ENCODE peak calls at places on chromosomes 3 and 15, in seven cellular contexts. I is lower lobe of right lung; S is germinal center; O is heart left ventricle; G is central memory CD4-positive, alpha-beta T cell; H is DMS79 treated with DMSO at 0.1 percent for 48 hours; T is GM12891. E is an unnamed sample.

GRCh38 chr15:40412095-40412759 is 6.6 kb downstream of the IVD start:
- DNase-seq in I (no peak), S (no peak), O (no peak), G (no peak), H (no peak), T (no peak), E (no peak)

GRCh38 chr15:49235446-49236207 is 65.6 kb downstream of the GALK2 start:
- DNase-seq in I (no peak), S (peak), O (peak), G (peak), H (peak), T (no peak), E (peak)

GRCh38 chr3:8011902-8012301 is 489.7 kb upstream of the LMCD1 start:
- DNase-seq in I (no peak), S (no peak), O (no peak), G (no peak), H (no peak), T (no peak), E (no peak)

GRCh38 chr3:151318313-151318712 is 1.7 kb upstream of the GPR87 start:
- DNase-seq in I (no peak), S (no peak), O (no peak), G (no peak), H (no peak), T (no peak), E (no peak)

GRCh38 chr3:53473422-53473821 is 21.0 kb upstream of the CACNA1D start:
- DNase-seq in I (no peak), S (no peak), O (no peak), G (no peak), H (no peak), T (no peak), E (no peak)

GRCh38 chr3:23071758-23072157 is 131.4 kb upstream of the UBE2E2 start:
- DNase-seq in I (peak), S (peak), O (peak), G (no peak), H (no peak), T (no peak), E (peak)

GRCh38 chr3:78860567-78860966 is 907.2 kb downstream of the ROBO1 start:
- DNase-seq in I (no peak), S (no peak), O (no peak), G (no peak), H (no peak), T (no peak), E (no peak)

GRCh38 chr3:115293321-115293720 is 146.2 kb upstream of the ZBTB20 start:
- DNase-seq in I (no peak), S (no peak), O (no peak), G (no peak), H (no peak), T (no peak), E (no peak)

GRCh38 chr3:180320631-180321030 is 281.3 kb upstream of the TTC14 start:
- DNase-seq in I (no peak), S (no peak), O (no peak), G (no peak), H (no peak), T (no peak), E (no peak)

GRCh38 chr3:44024194-44024593 is 217.5 kb upstream of the TOPAZ1 start:
- DNase-seq in I (no peak), S (no peak), O (no peak), G (no peak), H (no peak), T (no peak), E (no peak)

GRCh38 chr3:139301654-139302053 is 42.2 kb upstream of the MRPS22 start:
- DNase-seq in I (no peak), S (no peak), O (no peak), G (no peak), H (no peak), T (no peak), E (no peak)

GRCh38 chr3:23159929-23160328 is 43.2 kb upstream of the UBE2E2 start:
- DNase-seq in I (no peak), S (no peak), O (no peak), G (no peak), H (no peak), T (no peak), E (no peak)

GRCh38 chr3:110932515-110933095 is 139.0 kb upstream of the NECTIN3 start:
- DNase-seq in I (no peak), S (no peak), O (no peak), G (no peak), H (no peak), T (no peak), E (no peak)

GRCh38 chr3:149603126-149604074 is 54.4 kb downstream of the WWTR1 start:
- DNase-seq in I (no peak), S (peak), O (no peak), G (no peak), H (no peak), T (no peak), E (no peak)

GRCh38 chr3:5275529-5275928 is 88.0 kb downstream of the EDEM1 start:
- DNase-seq in I (no peak), S (no peak), O (no peak), G (no peak), H (no peak), T (no peak), E (no peak)

GRCh38 chr3:184543848-184544512 is 17.6 kb upstream of the EPHB3 start:
- DNase-seq in I (peak), S (peak), O (peak), G (peak), H (peak), T (peak), E (peak)

GRCh38 chr15:64343841-64344240 is 12.1 kb downstream of the CSNK1G1 start:
- DNase-seq in I (no peak), S (no peak), O (no peak), G (no peak), H (no peak), T (no peak), E (no peak)

GRCh38 chr3:122993573-122993972 is 34.0 kb downstream of the SEMA5B start:
- DNase-seq in I (no peak), S (no peak), O (no peak), G (no peak), H (no peak), T (no peak), E (no peak)

GRCh38 chr3:40243056-40243455 is 66.5 kb upstream of the EIF1B start:
- DNase-seq in I (no peak), S (no peak), O (no peak), G (no peak), H (no peak), T (no peak), E (no peak)

GRCh38 chr3:177792363-177793030 is 595.2 kb upstream of the TBL1XR1 start:
- DNase-seq in I (no peak), S (no peak), O (no peak), G (no peak), H (no peak), T (no peak), E (no peak)

GRCh38 chr3:48469046-48469915 is 22.7 kb downstream of the ATRIP start:
- DNase-seq in I (no peak), S (no peak), O (no peak), G (no peak), H (no peak), T (no peak), E (no peak)

GRCh38 chr15:64502537-64502936 is 42.2 kb downstream of the ZNF609 start:
- DNase-seq in I (no peak), S (no peak), O (no peak), G (no peak), H (no peak), T (no peak), E (no peak)

GRCh38 chr3:13708301-13708700 is 159.4 kb downstream of the FBLN2 start:
- DNase-seq in I (no peak), S (no peak), O (no peak), G (no peak), H (no peak), T (no peak), E (no peak)

GRCh38 chr3:108099203-108099602 is 8.4 kb upstream of the CD47 start:
- DNase-seq in I (no peak), S (no peak), O (no peak), G (no peak), H (no peak), T (no peak), E (peak)

GRCh38 chr3:141707741-141708203 is 30.3 kb upstream of the RNF7 start:
- DNase-seq in I (no peak), S (no peak), O (no peak), G (no peak), H (no peak), T (no peak), E (no peak)

GRCh38 chr15:41971893-41972340 is 440 bp downstream of the EHD4 start:
- DNase-seq in I (no peak), S (peak), O (no peak), G (no peak), H (no peak), T (no peak), E (peak)

GRCh38 chr3:133112666-133113065 is 74.5 kb downstream of the TMEM108 start:
- DNase-seq in I (no peak), S (no peak), O (no peak), G (no peak), H (no peak), T (no peak), E (no peak)

GRCh38 chr3:51799879-51800757 is 21.1 kb upstream of the IQCF6 start:
- DNase-seq in I (no peak), S (peak), O (no peak), G (peak), H (peak), T (no peak), E (peak)

GRCh38 chr15:88708256-88709054 is 69.6 kb downstream of the ISG20 start:
- DNase-seq in I (no peak), S (no peak), O (no peak), G (no peak), H (no peak), T (no peak), E (peak)

GRCh38 chr15:90869601-90870353 is 1.4 kb downstream of the FURIN start:
- DNase-seq in I (peak), S (no peak), O (peak), G (no peak), H (no peak), T (no peak), E (no peak)

GRCh38 chr3:101970915-101971314 is 121.6 kb downstream of the NFKBIZ start:
- DNase-seq in I (no peak), S (no peak), O (no peak), G (no peak), H (no peak), T (no peak), E (no peak)

GRCh38 chr3:67075295-67075694 is 77.2 kb downstream of the KBTBD8 start:
- DNase-seq in I (no peak), S (peak), O (no peak), G (no peak), H (no peak), T (no peak), E (peak)

GRCh38 chr15:97976766-97977503 is 16.4 kb downstream of the ARRDC4 start:
- DNase-seq in I (no peak), S (no peak), O (no peak), G (no peak), H (no peak), T (no peak), E (no peak)

GRCh38 chr3:114758828-114759709 is 388.0 kb downstream of the ZBTB20 start:
- DNase-seq in I (no peak), S (no peak), O (no peak), G (no peak), H (no peak), T (no peak), E (no peak)

GRCh38 chr3:178352300-178353021 is 183.8 kb upstream of the KCNMB2 start:
- DNase-seq in I (no peak), S (no peak), O (no peak), G (no peak), H (peak), T (no peak), E (no peak)

GRCh38 chr15:73826711-73827243 is 46.6 kb upstream of the TBC1D21 start:
- DNase-seq in I (no peak), S (no peak), O (no peak), G (no peak), H (no peak), T (no peak), E (no peak)

GRCh38 chr15:39417351-39417750 is 163.5 kb upstream of the THBS1 start:
- DNase-seq in I (no peak), S (no peak), O (no peak), G (no peak), H (no peak), T (no peak), E (no peak)

GRCh38 chr3:138206196-138206595 is 19.1 kb downstream of the ARMC8 start:
- DNase-seq in I (no peak), S (no peak), O (no peak), G (no peak), H (no peak), T (no peak), E (no peak)

E was measured in GM20000.